ENCODE peak calls at places on chromosomes 5 and 9, in ten cellular contexts. Z is HFFc6; S is CD8-positive, alpha-beta T cell; W is heart right ventricle; V is brain microvascular endothelial cell; U is nephron progenitor cell; N is psoas muscle; P is cardiac muscle cell; H is upper lobe of right lung; C is Calu3. E is an unnamed sample.

GRCh38 chr5:132677191-132677590 is 3.4 kb downstream of the IL4 start:
- DNase-seq in V (peak), H (peak), C (peak), Z (peak), S (no peak), W (no peak), P (peak), N (peak), U (no peak), E (no peak)

GRCh38 chr5:151079838-151080619 is 805 bp downstream of the TNIP1 start:
- DNase-seq in V (peak), H (no peak), C (peak), N (no peak), Z (peak), W (no peak), S (no peak), P (no peak), U (no peak), E (no peak)

GRCh38 chr5:173638631-173639030 is 22.2 kb upstream of the BOD1 start:
- DNase-seq in Z (no peak), S (no peak), P (no peak), H (no peak), C (no peak), N (no peak), U (peak), V (no peak), W (no peak), E (no peak)

GRCh38 chr9:1732670-1733069 is 282.5 kb upstream of the SMARCA2 start:
- DNase-seq in W (no peak), H (no peak), N (no peak), Z (no peak), U (no peak), C (no peak), V (no peak), P (no peak), S (no peak), E (no peak)

GRCh38 chr5:61576556-61576955 is 244.5 kb downstream of the ZSWIM6 start:
- DNase-seq in S (no peak), H (no peak), Z (no peak), V (no peak), U (no peak), P (no peak), W (no peak), C (no peak), N (no peak), E (no peak)

GRCh38 chr9:99169982-99170761 is 51.6 kb downstream of the ALG2 start:
- DNase-seq in Z (no peak), S (no peak), U (peak), N (no peak), H (no peak), C (no peak), P (peak), W (no peak), V (no peak), E (no peak)

GRCh38 chr9:38106488-38106887 is 37.5 kb upstream of the SHB start:
- DNase-seq in H (no peak), C (no peak), W (no peak), N (no peak), P (no peak), Z (no peak), S (no peak), V (no peak), U (no peak), E (no peak)

GRCh38 chr5:23305055-23305454 is 202.4 kb upstream of the PRDM9 start:
- DNase-seq in H (no peak), Z (no peak), C (no peak), U (no peak), S (no peak), N (no peak), P (no peak), V (no peak), W (no peak), E (no peak)

GRCh38 chr5:78699565-78700143 is 51.1 kb upstream of the LHFPL2 start:
- DNase-seq in N (peak), P (no peak), H (no peak), U (no peak), Z (peak), W (no peak), S (no peak), C (peak), V (peak), E (no peak)

GRCh38 chr5:107331882-107332281 is 338.9 kb downstream of the EFNA5 start:
- DNase-seq in Z (no peak), H (no peak), W (no peak), V (no peak), P (no peak), S (no peak), N (no peak), U (no peak), C (peak), E (no peak)

GRCh38 chr5:157575096-157575872 is at the start of gene ADAM19:
- DNase-seq in H (peak), N (peak), W (peak), C (peak), Z (peak), U (peak), P (peak), V (no peak), S (peak), E (peak)

GRCh38 chr9:5721279-5722087 is 92.6 kb downstream of the RIC1 start:
- DNase-seq in Z (no peak), C (no peak), P (no peak), U (no peak), V (no peak), N (no peak), H (no peak), S (no peak), W (no peak), E (no peak)

GRCh38 chr5:150107909-150108447 is 21.6 kb upstream of the CSF1R start:
- DNase-seq in V (no peak), S (no peak), U (no peak), P (no peak), Z (peak), C (no peak), N (no peak), W (no peak), H (peak), E (no peak)

GRCh38 chr5:67281874-67282273 is 85.3 kb upstream of the CD180 start:
- DNase-seq in C (no peak), N (no peak), H (no peak), P (no peak), U (no peak), V (no peak), S (no peak), W (no peak), Z (no peak), E (no peak)

GRCh38 chr9:81083062-81083461 is 606.3 kb downstream of the TLE1 start:
- DNase-seq in V (peak), N (no peak), Z (no peak), U (peak), S (no peak), P (peak), C (no peak), W (no peak), H (no peak), E (no peak)

GRCh38 chr5:93995126-93995621 is 253.8 kb upstream of the POU5F2 start:
- DNase-seq in V (no peak), S (no peak), N (no peak), U (no peak), P (no peak), H (no peak), W (no peak), C (no peak), Z (peak), E (no peak)

GRCh38 chr5:90803891-90804290 is 245.3 kb downstream of the ADGRV1 start:
- DNase-seq in P (no peak), N (no peak), Z (no peak), W (no peak), V (no peak), C (no peak), S (no peak), H (no peak), U (no peak), E (no peak)

GRCh38 chr9:98610711-98611110 is 98.0 kb downstream of the GABBR2 start:
- DNase-seq in Z (no peak), H (no peak), V (no peak), S (no peak), N (no peak), U (no peak), P (no peak), C (no peak), W (no peak), E (no peak)

GRCh38 chr9:78871086-78871451 is 574.1 kb downstream of the PSAT1 start:
- DNase-seq in H (no peak), W (no peak), S (no peak), N (no peak), Z (no peak), P (peak), U (no peak), V (no peak), C (no peak), E (no peak)

GRCh38 chr9:34037626-34038025 is 11.1 kb downstream of the UBAP2 start:
- DNase-seq in H (no peak), U (no peak), P (no peak), C (no peak), N (no peak), S (no peak), V (no peak), W (no peak), Z (no peak), E (no peak)

GRCh38 chr9:122900791-122901190 is 4.4 kb downstream of the RC3H2 start:
- DNase-seq in U (no peak), N (no peak), P (no peak), H (no peak), V (no peak), W (no peak), S (no peak), C (no peak), Z (no peak), E (no peak)

GRCh38 chr5:82597437-82597836 is 319.3 kb upstream of the RPS23 start:
- DNase-seq in W (no peak), C (no peak), N (no peak), S (no peak), P (no peak), V (no peak), U (no peak), H (no peak), Z (no peak), E (no peak)
- TF ChIP-seq CTCF in W (no peak), C (no peak), N (no peak), S (no peak), P (no peak), V (peak), U (no peak), H (no peak), Z (no peak), E (no peak)

DNA sequence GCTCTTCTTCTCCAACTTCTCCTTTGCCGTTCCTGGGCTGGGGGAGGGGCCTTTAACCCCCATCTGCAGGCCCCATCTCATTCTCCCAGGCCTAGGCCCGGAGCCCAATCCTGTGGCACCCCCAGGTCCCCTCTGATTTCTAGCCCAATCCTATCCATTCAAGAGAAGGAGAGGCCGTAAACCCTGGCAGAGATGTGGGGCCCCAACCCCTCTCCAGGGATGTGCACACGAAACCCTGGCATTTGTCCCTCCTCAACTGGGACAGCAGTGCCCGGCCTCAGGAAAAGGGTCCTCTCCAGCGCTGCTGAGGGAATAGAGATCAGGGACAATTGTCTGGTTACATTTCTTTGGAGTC is 24.2 kb upstream of the ADAMTS2 start:
- DNase-seq in U (no peak), C (no peak), S (no peak), N (no peak), H (peak), W (no peak), V (no peak), P (no peak), Z (no peak), E (no peak)
- TF ChIP-seq CTCF in U (no peak), C (no peak), S (no peak), N (no peak), H (no peak), W (no peak), V (no peak), P (no peak), Z (no peak), E (no peak)

DNA sequence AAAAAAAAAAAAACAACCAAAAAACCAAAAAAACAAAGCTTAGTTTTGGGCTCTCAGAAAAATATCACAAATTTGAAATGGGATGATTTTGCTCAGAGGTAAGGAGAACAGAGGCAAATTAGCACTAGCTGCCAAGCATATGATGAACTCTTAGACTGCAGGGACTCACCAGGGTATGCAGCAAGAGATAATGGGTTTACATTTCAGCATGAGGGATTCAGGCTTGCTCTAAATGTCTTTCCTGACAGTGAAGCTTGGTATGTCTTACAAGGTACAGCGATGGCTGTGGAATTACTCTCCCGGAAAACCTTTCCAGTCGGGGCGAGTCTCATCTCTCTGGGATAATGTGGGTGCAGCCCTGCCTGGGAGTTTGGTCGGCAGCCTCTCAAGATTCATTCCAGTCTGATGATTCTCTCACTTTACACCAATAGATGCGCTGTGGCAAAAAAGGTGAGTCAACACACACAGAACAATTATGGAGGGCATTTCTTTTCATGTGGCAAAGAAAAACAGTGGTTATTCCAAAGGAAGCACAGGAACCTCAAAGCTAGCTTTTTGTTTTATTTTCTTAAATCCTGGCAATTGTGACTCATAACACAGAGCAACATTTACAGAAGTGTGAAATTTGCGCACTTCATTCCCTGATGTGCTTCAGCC is 190.2 kb downstream of the DCP2 start:
- DNase-seq in C (no peak), H (no peak), Z (peak), S (no peak), N (no peak), V (peak), P (no peak), U (no peak), W (no peak), E (no peak)
- TF ChIP-seq CTCF in C (no peak), H (no peak), Z (no peak), S (no peak), N (no peak), V (no peak), P (no peak), U (no peak), W (no peak), E (no peak)

GRCh38 chr5:17890501-17890900 is 256.2 kb downstream of the TAF11L14 start:
- DNase-seq in Z (no peak), H (no peak), C (no peak), W (no peak), P (no peak), V (no peak), S (no peak), U (no peak), N (no peak), E (no peak)
- TF ChIP-seq CTCF in Z (no peak), H (no peak), C (no peak), W (no peak), P (no peak), V (no peak), S (no peak), U (no peak), N (no peak), E (no peak)